ENCODE peak calls at places on chromosomes 11 and 22, in four cellular contexts. P is activated T-cell treated with anti-CD3 and anti-CD28 coated beads for 4 hours; T is natural killer cell; H is stimulated activated CD4-positive, alpha-beta T cell treated with anti-CD3 and anti-CD28 coated beads, Interleukin-1b, Interleukin-23, amount 100 ng/mL, for 24 hours. Q is an unnamed sample.

GRCh38 chr22:48919187-48919590 is 908.5 kb downstream of the BRD1 start:
- DNase-seq in P (no peak), T (no peak), H (no peak), Q (no peak)

GRCh38 chr22:23838686-23839468 is at the start of gene DERL3:
- DNase-seq in P (peak; percentile 88), T (peak; percentile 91), H (peak; percentile 96), Q (peak; percentile 66)

GRCh38 chr22:36999463-36999862 is 19.8 kb downstream of the TST start:
- DNase-seq in P (no peak), T (no peak), H (no peak), Q (no peak)

GRCh38 chr22:35868938-35869337 is 151.3 kb downstream of the APOL5 start:
- DNase-seq in P (no peak), T (no peak), H (no peak), Q (no peak)

GRCh38 chr11:68309621-68310185 is 2.7 kb upstream of the LRP5 start:
- DNase-seq in P (no peak), T (no peak), H (no peak), Q (no peak)

GRCh38 chr11:124612045-124612444 is 817 bp downstream of the PANX3 start:
- DNase-seq in P (no peak), T (no peak), H (no peak), Q (no peak)

GRCh38 chr22:33210129-33210784 is 152.1 kb upstream of the SYN3 start:
- DNase-seq in P (no peak), T (no peak), H (no peak), Q (no peak)

GRCh38 chr11:119488256-119488995 is 65.5 kb upstream of the THY1 start:
- DNase-seq in P (no peak), T (no peak), H (no peak), Q (no peak)

GRCh38 chr22:45688606-45689080 is 17.0 kb downstream of the ATXN10 start:
- DNase-seq in P (no peak), T (no peak), H (no peak), Q (no peak)

GRCh38 chr11:8858808-8859207 is 52.2 kb upstream of the AKIP1 start:
- DNase-seq in P (no peak), T (no peak), H (no peak), Q (no peak)

GRCh38 chr11:112227471-112227870 is 1.2 kb downstream of the PTS start:
- DNase-seq in P (no peak), T (no peak), H (no peak), Q (no peak)

GRCh38 chr11:125941606-125942275 is 4.1 kb upstream of the VSIG10L2 start:
- DNase-seq in P (peak; percentile 27), T (no peak), H (peak; percentile 9), Q (no peak)

GRCh38 chr11:7612661-7613393 is 60.5 kb downstream of the CYB5R2 start:
- DNase-seq in P (no peak), T (no peak), H (no peak), Q (no peak)

GRCh38 chr22:19576460-19577421 is 52.5 kb upstream of the CLDN5 start:
- DNase-seq in P (peak; percentile 41), T (peak; percentile 73), H (peak; percentile 13), Q (no peak)

GRCh38 chr22:44314425-44315067 is 1.8 kb upstream of the SHISAL1 start:
- DNase-seq in P (no peak), T (no peak), H (no peak), Q (no peak)

GRCh38 chr11:24588075-24588474 is 91.2 kb downstream of the LUZP2 start:
- DNase-seq in P (no peak), T (no peak), H (no peak), Q (peak; percentile 4)

GRCh38 chr22:45880732-45881523 is 96.0 kb downstream of the WNT7B start:
- DNase-seq in P (no peak), T (no peak), H (no peak), Q (no peak)

Q was measured in Panc1.